ENCODE peak calls at places on chromosome 22, in ten cellular contexts. A, T, E, O, G, S, Y, C, F and X are unnamed samples.

GRCh38 chr22:24321999-24322398 is 51.4 kb downstream of the SPECC1L start:
- DNase-seq in A (no peak), T (no peak), E (no peak), O (no peak), G (no peak), S (no peak), Y (no peak), C (no peak), F (no peak), X (no peak)

GRCh38 chr22:41511521-41511968 is 32.7 kb downstream of the POLR3H start:
- DNase-seq in A (no peak), T (no peak), E (no peak), O (no peak), G (no peak), S (peak), Y (no peak), C (no peak), F (no peak), X (peak)

GRCh38 chr22:46769191-46769675 is 6.8 kb downstream of the TBC1D22A start:
- DNase-seq in A (no peak), T (no peak), E (no peak), O (peak), G (no peak), S (no peak), Y (peak), C (no peak), F (no peak), X (peak)

GRCh38 chr22:43168416-43169309 is 17.3 kb downstream of the TSPO start:
- DNase-seq in A (no peak), T (no peak), E (no peak), O (peak), G (peak), S (no peak), Y (no peak), C (peak), F (no peak), X (no peak)

GRCh38 chr22:24950272-24950902 is 2.1 kb upstream of the KIAA1671 start:
- DNase-seq in A (no peak), T (no peak), E (no peak), O (no peak), G (peak), S (no peak), Y (peak), C (no peak), F (no peak), X (peak)

GRCh38 chr22:25453058-25453457 is 111.4 kb upstream of the GRK3 start:
- DNase-seq in A (no peak), T (no peak), E (no peak), O (no peak), G (no peak), S (no peak), Y (no peak), C (no peak), F (no peak), X (no peak)

GRCh38 chr22:25765016-25765367 is 23.0 kb downstream of the MYO18B start:
- DNase-seq in A (no peak), T (no peak), E (no peak), O (no peak), G (no peak), S (no peak), Y (no peak), C (no peak), F (no peak), X (no peak)

GRCh38 chr22:38869663-38870062 is 2.4 kb downstream of the CBX6 start:
- DNase-seq in A (no peak), T (no peak), E (no peak), O (no peak), G (no peak), S (no peak), Y (no peak), C (no peak), F (no peak), X (no peak)

GRCh38 chr22:22109693-22110466 is 127.3 kb upstream of the TOP3B start:
- DNase-seq in A (no peak), T (no peak), E (no peak), O (no peak), G (no peak), S (no peak), Y (no peak), C (no peak), F (no peak), X (no peak)

GRCh38 chr22:20580611-20581502 is 73.4 kb downstream of the MED15 start:
- DNase-seq in A (no peak), T (no peak), E (no peak), O (peak), G (no peak), S (peak), Y (no peak), C (no peak), F (no peak), X (no peak)

GRCh38 chr22:20220629-20221026 is 47.5 kb downstream of the RTN4R start:
- DNase-seq in A (no peak), T (no peak), E (no peak), O (no peak), G (no peak), S (no peak), Y (no peak), C (no peak), F (no peak), X (no peak)

GRCh38 chr22:42299586-42300285 is 29.3 kb upstream of the TCF20 start:
- DNase-seq in A (peak), T (peak), E (no peak), O (peak), G (no peak), S (no peak), Y (no peak), C (no peak), F (no peak), X (no peak)

GRCh38 chr22:39746600-39747262 is 146.8 kb downstream of the ENTHD1 start:
- DNase-seq in A (no peak), T (no peak), E (no peak), O (no peak), G (no peak), S (no peak), Y (no peak), C (no peak), F (no peak), X (no peak)

GRCh38 chr22:37089451-37089850 is 20.1 kb downstream of the TMPRSS6 start:
- DNase-seq in A (no peak), T (no peak), E (no peak), O (no peak), G (no peak), S (no peak), Y (no peak), C (no peak), F (no peak), X (no peak)

GRCh38 chr22:39558254-39558727 is 12.3 kb upstream of the CACNA1I start:
- DNase-seq in A (no peak), T (no peak), E (no peak), O (no peak), G (no peak), S (no peak), Y (no peak), C (peak), F (no peak), X (no peak)